ENCODE peak calls at places on chromosomes 13 and 19, in six cellular contexts. D, K, Y, W, M and S are unnamed samples.

GRCh38 chr13:44199627-44200207 is 173.9 kb upstream of the SERP2 start:
- DNase-seq in D (no peak), K (no peak), Y (no peak), W (no peak), M (no peak), S (no peak)

GRCh38 chr13:75299206-75299605 is 182.8 kb downstream of the TBC1D4 start:
- DNase-seq in D (no peak), K (no peak), Y (no peak), W (no peak), M (no peak), S (no peak)

GRCh38 chr13:38819053-38819452 is 132.2 kb downstream of the FREM2 start:
- DNase-seq in D (no peak), K (no peak), Y (no peak), W (no peak), M (no peak), S (no peak)

GRCh38 chr19:48635966-48636858 is 967 bp downstream of the DBP start:
- DNase-seq in D (no peak), K (no peak), Y (no peak), W (peak; percentile 63), M (peak; percentile 62), S (no peak)

GRCh38 chr19:4597975-4598671 is 38.6 kb upstream of the SEMA6B start:
- DNase-seq in D (peak; percentile 53), K (peak; percentile 34), Y (peak; percentile 49), W (peak; percentile 40), M (no peak), S (no peak)

GRCh38 chr13:92966900-92967299 is 259.7 kb upstream of the GPC6 start:
- DNase-seq in D (no peak), K (no peak), Y (no peak), W (no peak), M (no peak), S (no peak)

GRCh38 chr19:51719251-51719901 is 4.4 kb downstream of the HAS1 start:
- DNase-seq in D (no peak), K (no peak), Y (no peak), W (no peak), M (no peak), S (no peak)

GRCh38 chr19:7888826-7889217 is 512 bp downstream of the LRRC8E start:
- DNase-seq in D (no peak), K (no peak), Y (no peak), W (peak; percentile 8), M (no peak), S (no peak)

GRCh38 chr13:97328222-97328790 is 105.7 kb upstream of the RAP2A start:
- DNase-seq in D (no peak), K (no peak), Y (no peak), W (no peak), M (no peak), S (no peak)

GRCh38 chr13:43058318-43058674 is 34.9 kb downstream of the DNAJC15 start:
- DNase-seq in D (peak; percentile 63), K (no peak), Y (no peak), W (peak; percentile 60), M (no peak), S (no peak)

GRCh38 chr13:101383595-101383994 is 32.7 kb downstream of the NALCN start:
- DNase-seq in D (no peak), K (no peak), Y (no peak), W (no peak), M (no peak), S (no peak)

GRCh38 chr13:95367309-95367843 is 66.1 kb upstream of the ABCC4 start:
- DNase-seq in D (no peak), K (no peak), Y (no peak), W (no peak), M (no peak), S (no peak)

GRCh38 chr19:54186351-54186750 is 3.0 kb downstream of the MBOAT7 start:
- DNase-seq in D (no peak), K (no peak), Y (peak; percentile 20), W (no peak), M (no peak), S (no peak)

GRCh38 chr19:16160943-16161560 is 12.3 kb downstream of the CIB3 start:
- DNase-seq in D (no peak), K (no peak), Y (no peak), W (peak; percentile 47), M (no peak), S (no peak)

GRCh38 chr19:33484226-33484774 is 37.3 kb downstream of the PEPD start:
- DNase-seq in D (no peak), K (no peak), Y (peak; percentile 10), W (no peak), M (no peak), S (peak; percentile 4)

GRCh38 chr13:94646904-94647303 is 45.2 kb downstream of the GPR180 start:
- DNase-seq in D (no peak), K (no peak), Y (no peak), W (no peak), M (no peak), S (no peak)

GRCh38 chr19:54160948-54161347 is 1.4 kb upstream of the LENG1 start:
- DNase-seq in D (peak; percentile 47), K (no peak), Y (no peak), W (no peak), M (no peak), S (no peak)

GRCh38 chr19:32203161-32203560 is 142.2 kb upstream of the ZNF507 start:
- DNase-seq in D (peak; percentile 24), K (no peak), Y (no peak), W (no peak), M (no peak), S (no peak)

GRCh38 chr19:11096210-11096841 is 7.1 kb downstream of the LDLR start:
- DNase-seq in D (no peak), K (no peak), Y (no peak), W (peak; percentile 33), M (peak; percentile 33), S (peak; percentile 61)

GRCh38 chr13:51923983-51924539 is 62.3 kb downstream of the CCDC70 start:
- DNase-seq in D (no peak), K (no peak), Y (no peak), W (no peak), M (no peak), S (no peak)

GRCh38 chr19:3710265-3710812 is 2.2 kb downstream of the TJP3 start:
- DNase-seq in D (peak; percentile 95), K (no peak), Y (peak; percentile 96), W (peak; percentile 97), M (peak; percentile 75), S (peak; percentile 91)

GRCh38 chr13:21610687-21611086 is 6.7 kb upstream of the MICU2 start:
- DNase-seq in D (no peak), K (no peak), Y (no peak), W (no peak), M (no peak), S (no peak)

GRCh38 chr13:21603531-21604448 is at the start of gene MICU2:
- DNase-seq in D (peak; percentile 98), K (peak; percentile 91), Y (peak; percentile 97), W (peak; percentile 96), M (peak; percentile 89), S (peak; percentile 94)

GRCh38 chr13:21606781-21607180 is 2.8 kb upstream of the MICU2 start:
- DNase-seq in D (no peak), K (no peak), Y (no peak), W (no peak), M (no peak), S (no peak)

GRCh38 chr13:21608961-21609360 is 5.0 kb upstream of the MICU2 start:
- DNase-seq in D (no peak), K (no peak), Y (no peak), W (no peak), M (no peak), S (no peak)

DNA sequence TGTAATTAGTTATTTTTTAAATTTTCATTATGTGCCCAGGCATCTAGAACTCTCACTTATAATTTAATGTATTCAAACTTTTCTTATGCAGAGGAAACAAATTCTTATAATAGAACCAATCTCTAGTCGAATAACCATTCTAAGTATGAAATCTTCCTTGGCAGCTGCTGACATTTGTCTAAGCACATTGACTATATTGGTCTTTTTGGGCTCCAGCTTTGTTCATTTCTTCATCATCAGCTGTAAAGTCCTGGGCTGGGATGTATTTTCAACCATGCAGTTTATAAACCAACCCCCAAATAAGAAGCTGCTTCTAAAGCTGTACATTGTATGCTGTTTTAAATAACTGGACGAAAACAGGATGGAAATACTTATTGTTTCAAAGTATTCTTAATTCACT is 2.3 kb upstream of the MICU2 start:
- DNase-seq in D (no peak), K (no peak), Y (no peak), W (no peak), M (no peak), S (no peak)
- H3K27me3 ChIP-seq in D (no peaks in the 10 kb centered on the region), K (no peaks in the 10 kb centered on the region), Y (no peaks in the 10 kb centered on the region), W (peaks cover 13% of the 10 kb centered on the region), M (no peaks in the 10 kb centered on the region), S (no peaks in the 10 kb centered on the region)

GRCh38 chr13:48235100-48235813 is 2.3 kb downstream of the ITM2B start:
- DNase-seq in D (peak; percentile 67), K (no peak), Y (peak; percentile 49), W (peak; percentile 28), M (peak; percentile 56), S (no peak)
- TF ChIP-seq CTCF in D (no peak), K (no peak), Y (no peak), W (no peak), M (no peak), S (no peak)

GRCh38 chr13:24723206-24723605 is 40.8 kb upstream of the RNF17 start:
- DNase-seq in D (no peak), K (no peak), Y (no peak), W (no peak), M (no peak), S (no peak)
- H3K27me3 ChIP-seq in D (no peaks in the 10 kb centered on the region), K (no peaks in the 10 kb centered on the region), Y (peaks cover 4% of the 10 kb centered on the region), W (no peaks in the 10 kb centered on the region), M (no peaks in the 10 kb centered on the region), S (no peaks in the 10 kb centered on the region)

GRCh38 chr13:110418944-110419343 is 111.9 kb downstream of the COL4A2 start:
- DNase-seq in D (no peak), K (no peak), Y (no peak), W (no peak), M (no peak), S (no peak)
- TF ChIP-seq CTCF in D (no peak), K (no peak), Y (no peak), W (no peak), M (no peak), S (no peak)

GRCh38 chr19:55437410-55437809 is 5.7 kb downstream of the SHISA7 start:
- DNase-seq in D (no peak), K (no peak), Y (peak; percentile 71), W (no peak), M (no peak), S (peak; percentile 60)
- H3K27me3 ChIP-seq in D (peaks cover 45% of the 10 kb centered on the region), K (peaks cover 84% of the 10 kb centered on the region), Y (peaks cover 69% of the 10 kb centered on the region), W (peaks cover 83% of the 10 kb centered on the region), M (peaks cover 5% of the 10 kb centered on the region), S (peaks cover 83% of the 10 kb centered on the region)

DNA sequence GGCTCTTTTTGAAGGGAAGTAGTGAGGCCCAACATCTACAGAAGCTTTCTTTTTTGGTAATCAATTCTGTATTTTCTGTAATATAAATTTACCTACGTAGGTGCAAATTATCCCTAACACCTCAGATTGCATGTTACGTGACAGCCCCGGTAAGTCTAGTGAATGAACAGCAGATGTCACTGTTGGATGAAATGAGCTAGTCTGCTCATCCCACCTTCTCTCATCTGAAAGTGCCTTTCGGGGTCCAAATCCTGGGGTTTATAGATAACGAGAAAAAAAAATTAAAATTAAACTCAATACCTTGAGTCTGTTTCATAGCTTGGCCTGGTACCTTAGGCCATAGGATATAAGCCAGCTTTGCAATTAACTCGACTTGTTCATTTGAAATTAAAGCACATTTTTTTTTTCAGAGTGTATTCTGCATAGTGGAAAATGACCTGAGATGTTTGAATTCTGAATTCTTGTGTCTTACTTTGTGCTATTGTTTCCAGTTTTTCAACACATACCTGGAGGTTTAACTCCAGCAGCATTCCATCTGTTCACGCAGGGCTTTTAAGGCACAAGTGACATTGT is 548.2 kb downstream of the GPC5 start:
- DNase-seq in D (no peak), K (no peak), Y (no peak), W (no peak), M (no peak), S (no peak)
- TF ChIP-seq CTCF in D (no peak), K (no peak), Y (no peak), W (peak; percentile 21), M (no peak), S (no peak)